ENCODE peak calls at places on chromosomes 12 and 14, in eight cellular contexts. F is fibroblast of lung, T is astrocyte, L is A549, P is MCF 10A, B is keratinocyte, W is neural progenitor cell, S is GM20000. N is an unnamed sample.

GRCh38 chr14:90883782-90884181 is 67.6 kb upstream of the TTC7B start:
- DNase-seq in S (no peak), L (peak), F (peak), P (peak), B (peak), W (no peak), T (peak), N (no peak)

GRCh38 chr12:115209230-115209629 is 525.3 kb upstream of the TBX3 start:
- DNase-seq in B (no peak), F (no peak), S (no peak), T (no peak), P (no peak), L (no peak), W (peak), N (no peak)

GRCh38 chr14:31229009-31229408 is 21.4 kb upstream of the HECTD1 start:
- DNase-seq in P (no peak), T (no peak), W (no peak), L (no peak), F (peak), S (peak), B (no peak), N (no peak)

GRCh38 chr12:22101749-22102243 is 55.8 kb downstream of the CMAS start:
- DNase-seq in F (peak), L (no peak), W (no peak), S (no peak), T (peak), P (peak), B (peak), N (peak)

GRCh38 chr12:26651566-26652188 is 181.3 kb downstream of the ITPR2 start:
- DNase-seq in W (peak), T (peak), P (peak), S (peak), L (peak), B (peak), F (peak), N (peak)

GRCh38 chr12:90978117-90978770 is 23.3 kb upstream of the CCER1 start:
- DNase-seq in W (peak), P (peak), L (peak), F (peak), S (peak), T (peak), B (no peak), N (peak)

GRCh38 chr12:53147653-53148052 is 32.9 kb upstream of the ZNF740 start:
- DNase-seq in L (no peak), T (no peak), S (no peak), P (no peak), B (no peak), F (no peak), W (no peak), N (no peak)

GRCh38 chr12:62621239-62621638 is 154.6 kb downstream of the MON2 start:
- DNase-seq in W (no peak), P (no peak), S (no peak), B (no peak), T (no peak), F (no peak), L (no peak), N (no peak)

GRCh38 chr12:57471-57980 is 9.0 kb upstream of the IQSEC3 start:
- DNase-seq in B (no peak), S (peak), W (no peak), L (no peak), F (no peak), P (no peak), T (no peak), N (no peak)

GRCh38 chr12:115597157-115597712 is 680.3 kb downstream of the MED13L start:
- DNase-seq in S (no peak), L (no peak), T (peak), W (no peak), B (peak), P (peak), F (peak), N (peak)

GRCh38 chr14:34780646-34781045 is 66.3 kb upstream of the CFL2 start:
- DNase-seq in P (no peak), B (no peak), F (no peak), L (no peak), S (no peak), W (no peak), T (no peak), N (no peak)

GRCh38 chr14:62431496-62431895 is 613.8 kb downstream of the KCNH5 start:
- DNase-seq in W (no peak), B (no peak), S (no peak), P (no peak), T (no peak), F (no peak), L (no peak), N (no peak)

GRCh38 chr12:131130311-131130911 is 176.7 kb downstream of the ADGRD1 start:
- DNase-seq in F (no peak), S (no peak), W (no peak), T (no peak), B (no peak), P (no peak), L (no peak), N (no peak)

GRCh38 chr12:4074129-4074528 is 199.4 kb upstream of the CCND2 start:
- DNase-seq in T (no peak), F (no peak), W (no peak), P (no peak), S (no peak), L (no peak), B (no peak), N (no peak)

GRCh38 chr12:64124511-64125197 is 97.4 kb downstream of the KICS2 start:
- DNase-seq in S (no peak), L (no peak), T (peak), W (no peak), B (no peak), P (no peak), F (peak), N (peak)

GRCh38 chr12:77032406-77032805 is 33.0 kb downstream of the E2F7 start:
- DNase-seq in T (peak), S (no peak), P (peak), F (no peak), B (peak), W (no peak), L (no peak), N (no peak)

GRCh38 chr14:102590667-102591099 is 1.8 kb upstream of the RCOR1 start:
- DNase-seq in L (peak), F (peak), B (no peak), S (no peak), P (peak), W (peak), T (peak), N (no peak)

GRCh38 chr14:102593841-102594170 is 1.4 kb downstream of the RCOR1 start:
- DNase-seq in S (no peak), L (no peak), T (no peak), B (no peak), P (no peak), W (no peak), F (peak), N (no peak)

GRCh38 chr14:102592969-102593840 is 756 bp downstream of the RCOR1 start:
- DNase-seq in B (no peak), W (peak), F (no peak), S (peak), T (no peak), L (peak), P (peak), N (no peak)

GRCh38 chr14:102591372-102591943 is 991 bp upstream of the RCOR1 start:
- DNase-seq in W (peak), L (peak), T (no peak), S (peak), B (no peak), P (peak), F (peak), N (no peak)

DNA sequence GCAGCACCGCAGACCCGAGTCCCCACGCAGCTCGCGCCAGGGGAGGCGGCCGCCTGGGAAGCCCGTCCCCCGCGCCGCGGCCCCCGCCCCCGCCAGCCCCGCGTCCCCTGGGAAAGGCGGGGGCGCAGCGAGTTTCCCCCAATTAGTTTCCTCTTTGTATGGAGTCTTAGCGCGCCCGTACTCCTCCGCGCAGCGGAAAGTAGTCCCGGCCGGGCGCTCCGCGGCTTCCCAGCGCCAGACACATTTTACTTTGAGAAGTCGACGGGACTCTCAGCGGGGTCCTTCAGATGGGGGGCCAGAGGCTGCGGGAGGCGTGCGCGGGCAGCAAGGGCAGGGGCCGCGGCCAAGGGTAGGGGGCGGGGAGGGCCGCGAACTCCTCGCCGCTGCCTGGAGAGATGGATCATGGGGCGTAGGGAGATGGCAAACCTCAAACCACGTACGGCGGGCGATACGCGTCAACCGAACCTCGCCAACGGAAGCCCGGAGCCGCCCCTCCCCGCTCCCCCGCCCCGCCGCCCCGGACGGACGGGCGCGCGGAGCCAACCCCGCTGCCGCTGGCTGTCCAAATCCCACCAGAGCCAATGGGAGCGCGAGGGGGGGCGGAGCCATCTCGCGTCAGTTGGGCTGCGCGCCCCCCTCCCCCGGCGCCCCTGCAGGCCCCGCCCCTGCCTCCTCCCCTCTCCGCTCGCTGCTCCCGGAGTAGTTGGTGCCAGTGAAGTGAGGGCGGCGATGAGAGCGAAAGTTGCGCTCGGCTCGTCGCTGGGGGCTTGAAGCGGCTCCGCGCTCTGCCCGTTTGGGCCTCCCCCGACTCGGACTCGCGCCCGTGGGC is at the start of gene RCOR1:
- DNase-seq in F (peak), S (peak), B (no peak), P (peak), W (peak), L (peak), T (peak), N (peak)
- TF ChIP-seq CTCF in F (no peak), S (no peak), B (peak), P (no peak), W (no peak), L (no peak), T (no peak), N (no peak)

GRCh38 chr12:46936042-46936441 is 110.2 kb upstream of the SLC38A4 start:
- DNase-seq in S (no peak), B (no peak), T (no peak), L (no peak), P (no peak), W (no peak), F (no peak), N (no peak)

GRCh38 chr12:46934374-46935111 is 108.7 kb upstream of the SLC38A4 start:
- DNase-seq in T (no peak), F (no peak), S (no peak), P (no peak), B (no peak), L (no peak), W (no peak), N (no peak)

GRCh38 chr12:46930101-46930500 is 104.3 kb upstream of the SLC38A4 start:
- DNase-seq in W (no peak), S (no peak), L (no peak), F (no peak), B (no peak), T (no peak), P (no peak), N (no peak)

GRCh38 chr12:46935448-46935847 is 109.7 kb upstream of the SLC38A4 start:
- DNase-seq in S (no peak), B (no peak), T (no peak), L (no peak), F (no peak), P (no peak), W (no peak), N (no peak)

DNA sequence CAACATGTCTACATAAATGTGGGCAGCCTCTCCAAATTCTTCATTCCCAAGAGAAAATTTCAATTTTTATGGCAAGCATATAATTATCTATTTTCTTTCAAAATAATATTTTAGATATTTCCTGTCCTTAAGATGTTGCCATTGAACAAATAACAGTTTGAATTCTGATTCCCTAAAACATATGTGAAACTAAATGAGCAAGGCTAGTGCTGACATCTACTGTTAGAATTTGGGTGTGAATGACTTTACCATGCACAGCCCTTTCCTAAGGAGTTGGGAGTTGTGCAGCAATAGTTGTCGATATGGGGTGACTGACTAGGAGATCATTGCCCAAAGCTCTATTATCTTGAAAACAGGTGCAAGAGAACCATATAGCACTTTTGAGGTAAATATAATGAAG is 108.2 kb upstream of the SLC38A4 start:
- DNase-seq in L (peak), T (peak), P (peak), F (peak), S (no peak), B (no peak), W (peak), N (peak)
- TF ChIP-seq CTCF in L (peak), T (peak), P (peak), F (peak), S (no peak), B (peak), W (peak), N (peak)

GRCh38 chr12:19206493-19207077 is 77.1 kb downstream of the PLEKHA5 start:
- DNase-seq in B (no peak), F (no peak), P (no peak), L (no peak), W (no peak), S (no peak), T (no peak), N (no peak)
- TF ChIP-seq CTCF in B (no peak), F (no peak), P (no peak), L (no peak), W (no peak), S (no peak), T (no peak), N (no peak)

GRCh38 chr14:26163761-26164160 is 434.1 kb downstream of the NOVA1 start:
- DNase-seq in W (peak), F (peak), T (peak), P (no peak), L (peak), S (no peak), B (no peak), N (peak)
- TF ChIP-seq CTCF in W (peak), F (peak), T (peak), P (peak), L (no peak), S (no peak), B (no peak), N (peak)

N was measured in brain microvascular endothelial cell.